ENCODE peak calls at places on chromosomes 7 and 10, in six cellular contexts. One of them, this sample, is unnamed.

GRCh38 chr10:42866115-42866995 is 83.8 kb downstream of the BMS1 start:
- DNase-seq in CD8-positive, alpha-beta T cell: no peak
- DNase-seq in upper lobe of left lung: peak
- DNase-seq in T-helper 1 cell: no peak
- DNase-seq in HFFc6: peak
- DNase-seq in uterus: peak
- DNase-seq in this sample: peak

GRCh38 chr7:158645842-158646241 is 58.2 kb upstream of the PTPRN2 start:
- DNase-seq in uterus: no peak
- DNase-seq in upper lobe of left lung: no peak
- DNase-seq in HFFc6: no peak
- DNase-seq in CD8-positive, alpha-beta T cell: no peak
- DNase-seq in T-helper 1 cell: no peak
- DNase-seq in this sample: no peak

GRCh38 chr10:96619803-96620773 is 33.3 kb upstream of the TM9SF3 start:
- DNase-seq in HFFc6: no peak
- DNase-seq in uterus: no peak
- DNase-seq in CD8-positive, alpha-beta T cell: no peak
- DNase-seq in T-helper 1 cell: no peak
- DNase-seq in upper lobe of left lung: no peak
- DNase-seq in this sample: peak

GRCh38 chr7:43584200-43584586 is 1.3 kb downstream of the STK17A start:
- DNase-seq in upper lobe of left lung: peak
- DNase-seq in uterus: peak
- DNase-seq in CD8-positive, alpha-beta T cell: no peak
- DNase-seq in HFFc6: peak
- DNase-seq in T-helper 1 cell: no peak
- DNase-seq in this sample: peak

GRCh38 chr7:99380823-99381663 is 6.5 kb downstream of the ARPC1B start:
- DNase-seq in T-helper 1 cell: peak
- DNase-seq in CD8-positive, alpha-beta T cell: peak
- DNase-seq in upper lobe of left lung: peak
- DNase-seq in HFFc6: no peak
- DNase-seq in uterus: no peak
- DNase-seq in this sample: no peak

GRCh38 chr7:105697753-105698152 is 116.5 kb upstream of the EFCAB10 start:
- DNase-seq in T-helper 1 cell: no peak
- DNase-seq in upper lobe of left lung: no peak
- DNase-seq in CD8-positive, alpha-beta T cell: no peak
- DNase-seq in uterus: no peak
- DNase-seq in HFFc6: no peak
- DNase-seq in this sample: no peak

GRCh38 chr7:47183896-47184629 is 397.8 kb downstream of the TNS3 start:
- DNase-seq in uterus: no peak
- DNase-seq in CD8-positive, alpha-beta T cell: no peak
- DNase-seq in HFFc6: no peak
- DNase-seq in T-helper 1 cell: no peak
- DNase-seq in upper lobe of left lung: no peak
- DNase-seq in this sample: no peak

GRCh38 chr10:97427571-97428179 is 1.7 kb downstream of the PGAM1 start:
- DNase-seq in CD8-positive, alpha-beta T cell: no peak
- DNase-seq in uterus: no peak
- DNase-seq in T-helper 1 cell: no peak
- DNase-seq in upper lobe of left lung: peak
- DNase-seq in HFFc6: peak
- DNase-seq in this sample: no peak

GRCh38 chr7:36967387-36967786 is 243.1 kb upstream of the AOAH start:
- DNase-seq in CD8-positive, alpha-beta T cell: no peak
- DNase-seq in HFFc6: peak
- DNase-seq in upper lobe of left lung: peak
- DNase-seq in uterus: peak
- DNase-seq in T-helper 1 cell: no peak
- DNase-seq in this sample: peak

GRCh38 chr10:71747808-71748523 is 25.4 kb downstream of the VSIR start:
- DNase-seq in upper lobe of left lung: peak
- DNase-seq in CD8-positive, alpha-beta T cell: no peak
- DNase-seq in HFFc6: no peak
- DNase-seq in uterus: no peak
- DNase-seq in T-helper 1 cell: no peak
- DNase-seq in this sample: no peak

GRCh38 chr10:85319150-85319549 is 990.8 kb downstream of the CCSER2 start:
- DNase-seq in T-helper 1 cell: no peak
- DNase-seq in CD8-positive, alpha-beta T cell: no peak
- DNase-seq in uterus: no peak
- DNase-seq in upper lobe of left lung: no peak
- DNase-seq in HFFc6: no peak
- DNase-seq in this sample: no peak

GRCh38 chr10:67808706-67809105 is 29.3 kb downstream of the DNAJC12 start:
- DNase-seq in T-helper 1 cell: no peak
- DNase-seq in HFFc6: no peak
- DNase-seq in uterus: no peak
- DNase-seq in CD8-positive, alpha-beta T cell: no peak
- DNase-seq in upper lobe of left lung: no peak
- DNase-seq in this sample: no peak

GRCh38 chr10:125249948-125250347 is 89.6 kb upstream of the CTBP2 start:
- DNase-seq in upper lobe of left lung: no peak
- DNase-seq in HFFc6: no peak
- DNase-seq in uterus: no peak
- DNase-seq in T-helper 1 cell: no peak
- DNase-seq in CD8-positive, alpha-beta T cell: no peak
- DNase-seq in this sample: no peak

GRCh38 chr10:45395554-45395953 is 21.5 kb downstream of the ALOX5 start:
- DNase-seq in T-helper 1 cell: no peak
- DNase-seq in uterus: no peak
- DNase-seq in upper lobe of left lung: no peak
- DNase-seq in HFFc6: no peak
- DNase-seq in CD8-positive, alpha-beta T cell: no peak
- DNase-seq in this sample: no peak

GRCh38 chr10:88318803-88319202 is 264.3 kb downstream of the RNLS start:
- DNase-seq in CD8-positive, alpha-beta T cell: no peak
- DNase-seq in upper lobe of left lung: no peak
- DNase-seq in uterus: no peak
- DNase-seq in T-helper 1 cell: no peak
- DNase-seq in HFFc6: no peak
- DNase-seq in this sample: no peak

GRCh38 chr7:16428672-16429071 is 7.3 kb upstream of the CRPPA start:
- DNase-seq in uterus: no peak
- DNase-seq in CD8-positive, alpha-beta T cell: no peak
- DNase-seq in T-helper 1 cell: no peak
- DNase-seq in upper lobe of left lung: no peak
- DNase-seq in HFFc6: peak
- DNase-seq in this sample: no peak

GRCh38 chr7:410395-410910 is 109.2 kb downstream of the PDGFA start:
- DNase-seq in upper lobe of left lung: no peak
- DNase-seq in uterus: no peak
- DNase-seq in T-helper 1 cell: no peak
- DNase-seq in HFFc6: no peak
- DNase-seq in CD8-positive, alpha-beta T cell: no peak
- DNase-seq in this sample: no peak

GRCh38 chr10:79387974-79388850 is 40.9 kb downstream of the PPIF start:
- DNase-seq in T-helper 1 cell: no peak
- DNase-seq in upper lobe of left lung: peak
- DNase-seq in HFFc6: no peak
- DNase-seq in uterus: no peak
- DNase-seq in CD8-positive, alpha-beta T cell: no peak
- DNase-seq in this sample: no peak

GRCh38 chr10:9301148-9301547 is 1246.7 kb downstream of the GATA3 start:
- DNase-seq in upper lobe of left lung: no peak
- DNase-seq in uterus: no peak
- DNase-seq in T-helper 1 cell: no peak
- DNase-seq in CD8-positive, alpha-beta T cell: no peak
- DNase-seq in HFFc6: no peak
- DNase-seq in this sample: peak

GRCh38 chr7:151632750-151633515 is 113.2 kb upstream of the RHEB start:
- DNase-seq in CD8-positive, alpha-beta T cell: peak
- DNase-seq in T-helper 1 cell: peak
- DNase-seq in upper lobe of left lung: peak
- DNase-seq in uterus: peak
- DNase-seq in HFFc6: no peak
- DNase-seq in this sample: no peak

GRCh38 chr7:104790440-104790839 is 223.6 kb upstream of the KMT2E start:
- DNase-seq in uterus: no peak
- DNase-seq in T-helper 1 cell: no peak
- DNase-seq in HFFc6: no peak
- DNase-seq in CD8-positive, alpha-beta T cell: no peak
- DNase-seq in upper lobe of left lung: no peak
- DNase-seq in this sample: no peak

GRCh38 chr10:92699193-92699517 is 9.4 kb downstream of the HHEX start:
- DNase-seq in uterus: no peak
- DNase-seq in HFFc6: no peak
- DNase-seq in CD8-positive, alpha-beta T cell: no peak
- DNase-seq in upper lobe of left lung: no peak
- DNase-seq in T-helper 1 cell: no peak
- DNase-seq in this sample: no peak

GRCh38 chr7:90250601-90251303 is 5.8 kb downstream of the CFAP69 start:
- DNase-seq in T-helper 1 cell: no peak
- DNase-seq in upper lobe of left lung: no peak
- DNase-seq in uterus: no peak
- DNase-seq in CD8-positive, alpha-beta T cell: no peak
- DNase-seq in HFFc6: peak
- DNase-seq in this sample: peak

GRCh38 chr10:6601224-6601805 is 21.2 kb upstream of the PRKCQ start:
- DNase-seq in CD8-positive, alpha-beta T cell: no peak
- DNase-seq in uterus: no peak
- DNase-seq in upper lobe of left lung: no peak
- DNase-seq in T-helper 1 cell: no peak
- DNase-seq in HFFc6: no peak
- DNase-seq in this sample: no peak

GRCh38 chr10:118042827-118043242 is 3.9 kb downstream of the RAB11FIP2 start:
- DNase-seq in HFFc6: no peak
- DNase-seq in upper lobe of left lung: no peak
- DNase-seq in CD8-positive, alpha-beta T cell: no peak
- DNase-seq in uterus: no peak
- DNase-seq in T-helper 1 cell: no peak
- DNase-seq in this sample: no peak

GRCh38 chr7:7699970-7700369 is 18.4 kb downstream of the RPA3 start:
- DNase-seq in HFFc6: no peak
- DNase-seq in T-helper 1 cell: no peak
- DNase-seq in CD8-positive, alpha-beta T cell: no peak
- DNase-seq in uterus: no peak
- DNase-seq in upper lobe of left lung: no peak
- DNase-seq in this sample: no peak

GRCh38 chr7:10860516-10860915 is 113.2 kb upstream of the PHF14 start:
- DNase-seq in uterus: no peak
- DNase-seq in HFFc6: no peak
- DNase-seq in CD8-positive, alpha-beta T cell: no peak
- DNase-seq in upper lobe of left lung: no peak
- DNase-seq in T-helper 1 cell: no peak
- DNase-seq in this sample: no peak

GRCh38 chr7:134370135-134370534 is 53.4 kb upstream of the SLC35B4 start:
- DNase-seq in T-helper 1 cell: no peak
- DNase-seq in CD8-positive, alpha-beta T cell: no peak
- DNase-seq in uterus: no peak
- DNase-seq in upper lobe of left lung: no peak
- DNase-seq in HFFc6: no peak
- DNase-seq in this sample: no peak

GRCh38 chr7:51233375-51233774 is 83.2 kb downstream of the COBL start:
- DNase-seq in T-helper 1 cell: no peak
- DNase-seq in uterus: no peak
- DNase-seq in HFFc6: no peak
- DNase-seq in upper lobe of left lung: no peak
- DNase-seq in CD8-positive, alpha-beta T cell: no peak
- DNase-seq in this sample: no peak

GRCh38 chr10:78327778-78328591 is 294.3 kb downstream of the RPS24 start:
- DNase-seq in T-helper 1 cell: no peak
- DNase-seq in upper lobe of left lung: no peak
- DNase-seq in HFFc6: no peak
- DNase-seq in uterus: no peak
- DNase-seq in CD8-positive, alpha-beta T cell: no peak
- DNase-seq in this sample: no peak

GRCh38 chr10:61486738-61487396 is 33.7 kb upstream of the TMEM26 start:
- DNase-seq in uterus: no peak
- DNase-seq in T-helper 1 cell: no peak
- DNase-seq in CD8-positive, alpha-beta T cell: no peak
- DNase-seq in HFFc6: no peak
- DNase-seq in upper lobe of left lung: no peak
- DNase-seq in this sample: peak

GRCh38 chr7:79778786-79779382 is 325.4 kb upstream of the MAGI2 start:
- DNase-seq in upper lobe of left lung: no peak
- DNase-seq in CD8-positive, alpha-beta T cell: no peak
- DNase-seq in T-helper 1 cell: no peak
- DNase-seq in uterus: no peak
- DNase-seq in HFFc6: peak
- DNase-seq in this sample: peak

GRCh38 chr7:28469562-28469961 is 57.2 kb downstream of the CREB5 start:
- DNase-seq in T-helper 1 cell: no peak
- DNase-seq in upper lobe of left lung: no peak
- DNase-seq in CD8-positive, alpha-beta T cell: no peak
- DNase-seq in HFFc6: no peak
- DNase-seq in uterus: no peak
- DNase-seq in this sample: no peak

GRCh38 chr7:77569514-77570232 is 32.6 kb downstream of the PTPN12 start:
- DNase-seq in T-helper 1 cell: no peak
- DNase-seq in upper lobe of left lung: no peak
- DNase-seq in uterus: no peak
- DNase-seq in CD8-positive, alpha-beta T cell: no peak
- DNase-seq in HFFc6: peak
- DNase-seq in this sample: no peak

GRCh38 chr7:144085978-144086377 is at the start of gene OR2A12:
- DNase-seq in T-helper 1 cell: no peak
- DNase-seq in upper lobe of left lung: no peak
- DNase-seq in HFFc6: no peak
- DNase-seq in CD8-positive, alpha-beta T cell: no peak
- DNase-seq in uterus: no peak
- DNase-seq in this sample: no peak

GRCh38 chr10:79118286-79119202 is 49.8 kb downstream of the ZMIZ1 start:
- DNase-seq in HFFc6: no peak
- DNase-seq in upper lobe of left lung: no peak
- DNase-seq in CD8-positive, alpha-beta T cell: no peak
- DNase-seq in uterus: no peak
- DNase-seq in T-helper 1 cell: no peak
- DNase-seq in this sample: no peak

GRCh38 chr10:76020629-76021028 is 589.2 kb downstream of the LRMDA start:
- DNase-seq in uterus: no peak
- DNase-seq in upper lobe of left lung: no peak
- DNase-seq in HFFc6: no peak
- DNase-seq in T-helper 1 cell: no peak
- DNase-seq in CD8-positive, alpha-beta T cell: no peak
- DNase-seq in this sample: no peak